ENCODE peak calls at places on chromosome 12, in eight cellular contexts. X is upper lobe of right lung; P is choroid plexus epithelial cell; N is progenitor cell of endocrine pancreas; E is bronchial epithelial cell; Y is activated CD8-positive, alpha-beta T cell treated with anti-CD3 and anti-CD28 coated beads for 36 hours; C is glutamatergic neuron; D is AG10803. Q is an unnamed sample.
A peak's percentile ranks its signal among the peaks of the same experiment; 100 is the strongest.

GRCh38 chr12:6904280-6905276 is at the start of gene LRRC23:
- DNase-seq in X (peak; percentile 97), P (peak; percentile 96), N (peak; percentile 100), E (peak; percentile 93), Y (peak; percentile 100), C (peak; percentile 98), D (peak; percentile 91), Q (peak; percentile 94)

GRCh38 chr12:93622485-93622884 is 50.0 kb downstream of the SOCS2 start:
- DNase-seq in X (no peak), P (peak; percentile 52), N (no peak), E (no peak), Y (no peak), C (no peak), D (peak; percentile 89), Q (no peak)

GRCh38 chr12:102120886-102121285 is 903 bp downstream of the PARPBP start:
- DNase-seq in X (no peak), P (peak; percentile 48), N (no peak), E (peak; percentile 42), Y (peak; percentile 11), C (no peak), D (peak; percentile 29), Q (peak; percentile 9)

GRCh38 chr12:104598342-104599271 is 141.9 kb downstream of the CHST11 start:
- DNase-seq in X (no peak), P (no peak), N (no peak), E (no peak), Y (no peak), C (no peak), D (no peak), Q (no peak)

GRCh38 chr12:52631264-52631663 is 12.9 kb upstream of the KRT73 start:
- DNase-seq in X (no peak), P (no peak), N (no peak), E (no peak), Y (no peak), C (no peak), D (no peak), Q (no peak)

GRCh38 chr12:55670213-55670730 is 33.6 kb downstream of the OR10P1 start:
- DNase-seq in X (peak; percentile 27), P (no peak), N (no peak), E (no peak), Y (no peak), C (no peak), D (no peak), Q (no peak)

GRCh38 chr12:53097207-53097563 is 282 bp upstream of the IGFBP6 start:
- DNase-seq in X (no peak), P (peak; percentile 10), N (no peak), E (no peak), Y (no peak), C (no peak), D (peak; percentile 40), Q (no peak)

GRCh38 chr12:62434504-62435336 is 31.9 kb upstream of the MON2 start:
- DNase-seq in X (no peak), P (no peak), N (no peak), E (peak; percentile 15), Y (no peak), C (no peak), D (no peak), Q (no peak)

GRCh38 chr12:59668678-59669077 is 72.8 kb downstream of the SLC16A7 start:
- DNase-seq in X (no peak), P (no peak), N (no peak), E (no peak), Y (no peak), C (no peak), D (no peak), Q (no peak)

GRCh38 chr12:7171854-7172253 is 17.6 kb upstream of the PEX5 start:
- DNase-seq in X (no peak), P (no peak), N (no peak), E (no peak), Y (no peak), C (no peak), D (no peak), Q (no peak)

GRCh38 chr12:132807295-132808222 is 21.1 kb downstream of the GOLGA3 start:
- DNase-seq in X (no peak), P (no peak), N (no peak), E (no peak), Y (no peak), C (no peak), D (no peak), Q (no peak)

GRCh38 chr12:50220357-50221061 is 53.3 kb upstream of the CERS5 start:
- DNase-seq in X (no peak), P (peak; percentile 82), N (no peak), E (peak; percentile 98), Y (peak; percentile 69), C (no peak), D (peak; percentile 78), Q (peak; percentile 58)

GRCh38 chr12:22283006-22283506 is 51.5 kb downstream of the ST8SIA1 start:
- DNase-seq in X (no peak), P (peak; percentile 72), N (no peak), E (peak; percentile 72), Y (no peak), C (no peak), D (peak; percentile 87), Q (no peak)

GRCh38 chr12:754871-755562 is 2.6 kb downstream of the WNK1 start:
- DNase-seq in X (no peak), P (peak; percentile 76), N (no peak), E (peak; percentile 69), Y (peak; percentile 44), C (no peak), D (peak; percentile 65), Q (peak; percentile 66)

GRCh38 chr12:131091413-131091975 is 137.8 kb downstream of the ADGRD1 start:
- DNase-seq in X (no peak), P (no peak), N (no peak), E (no peak), Y (peak; percentile 90), C (no peak), D (no peak), Q (peak; percentile 78)

GRCh38 chr12:2891240-2892053 is 756 bp downstream of the TULP3 start:
- DNase-seq in X (peak; percentile 82), P (peak; percentile 62), N (peak; percentile 52), E (peak; percentile 33), Y (peak; percentile 41), C (peak; percentile 46), D (peak; percentile 69), Q (no peak)

GRCh38 chr12:123741937-123742572 is 20.0 kb upstream of the DNAH10 start:
- DNase-seq in X (no peak), P (no peak), N (no peak), E (no peak), Y (peak; percentile 69), C (no peak), D (no peak), Q (no peak)

GRCh38 chr12:123743002-123743401 is 19.1 kb upstream of the DNAH10 start:
- DNase-seq in X (no peak), P (no peak), N (no peak), E (no peak), Y (peak; percentile 25), C (no peak), D (no peak), Q (no peak)

GRCh38 chr12:123748171-123748570 is 13.9 kb upstream of the DNAH10 start:
- DNase-seq in X (no peak), P (no peak), N (no peak), E (no peak), Y (no peak), C (no peak), D (no peak), Q (no peak)

GRCh38 chr12:123747309-123747708 is 14.8 kb upstream of the DNAH10 start:
- DNase-seq in X (no peak), P (no peak), N (no peak), E (peak; percentile 10), Y (no peak), C (no peak), D (no peak), Q (no peak)

DNA sequence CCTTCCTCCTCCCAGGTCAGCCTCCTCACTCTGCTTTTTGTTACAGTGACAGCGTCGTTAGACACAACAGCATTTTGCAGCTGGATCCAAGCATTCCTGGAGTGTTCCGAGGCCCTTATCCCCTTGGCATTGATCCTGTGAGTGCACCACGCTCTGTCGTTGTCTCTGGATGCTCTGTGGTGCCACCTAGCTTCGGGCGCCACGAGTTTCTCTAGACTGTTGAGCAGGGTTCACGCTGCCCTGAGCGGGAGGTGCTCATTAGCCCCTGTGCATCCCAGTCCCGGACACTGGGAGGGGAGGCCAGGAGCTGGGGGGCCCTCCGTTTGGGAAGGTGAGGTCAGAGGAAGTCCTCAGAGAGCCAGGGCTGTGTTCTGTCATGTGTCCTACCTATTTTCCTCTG is 17.3 kb upstream of the DNAH10 start:
- DNase-seq in X (no peak), P (no peak), N (no peak), E (no peak), Y (peak; percentile 20), C (no peak), D (no peak), Q (no peak)
- TF ChIP-seq CTCF in X (no peak), P (peak; percentile 21), N (peak; percentile 11), E (peak; percentile 7), Y (no peak), C (no peak), D (no peak), Q (peak; percentile 24)

GRCh38 chr12:24928131-24928530 is 20.8 kb downstream of the BCAT1 start:
- DNase-seq in X (no peak), P (no peak), N (no peak), E (no peak), Y (no peak), C (no peak), D (no peak), Q (no peak)

GRCh38 chr12:24933694-24934407 is 15.1 kb downstream of the BCAT1 start:
- DNase-seq in X (no peak), P (no peak), N (no peak), E (no peak), Y (no peak), C (no peak), D (no peak), Q (no peak)

GRCh38 chr12:24931666-24932405 is 17.1 kb downstream of the BCAT1 start:
- DNase-seq in X (no peak), P (no peak), N (no peak), E (no peak), Y (no peak), C (no peak), D (no peak), Q (peak; percentile 64)

DNA sequence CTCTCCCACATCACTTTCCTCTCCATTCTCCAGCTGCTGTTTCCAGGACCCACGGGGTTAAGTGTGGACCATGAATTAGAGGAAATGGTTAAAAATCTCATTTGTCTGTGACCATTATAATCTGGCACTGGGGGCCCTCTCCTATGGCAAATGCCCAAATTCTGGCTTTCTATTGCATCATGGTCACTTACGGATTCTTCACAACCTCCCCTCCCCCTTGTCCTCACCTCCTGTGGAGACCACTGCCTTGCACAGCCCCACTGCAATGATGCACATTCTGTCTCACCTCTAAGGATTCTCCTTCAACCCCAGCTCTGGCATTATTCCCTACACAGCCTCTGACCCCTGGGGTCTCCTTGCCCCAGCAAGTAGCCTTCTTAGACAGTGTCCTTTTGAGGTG is 18.9 kb downstream of the BCAT1 start:
- DNase-seq in X (no peak), P (no peak), N (no peak), E (no peak), Y (no peak), C (no peak), D (no peak), Q (no peak)
- TF ChIP-seq CTCF in X (no peak), P (no peak), N (no peak), E (no peak), Y (no peak), C (no peak), D (no peak), Q (no peak)

GRCh38 chr12:17278946-17279345 is 673.0 kb upstream of the LMO3 start:
- DNase-seq in X (no peak), P (peak; percentile 1), N (no peak), E (peak; percentile 15), Y (no peak), C (no peak), D (no peak), Q (no peak)
- TF ChIP-seq CTCF in X (peak; percentile 21), P (peak; percentile 18), N (peak; percentile 72), E (peak; percentile 30), Y (no peak), C (peak; percentile 66), D (no peak), Q (no peak)

GRCh38 chr12:39378346-39378745 is 64.6 kb downstream of the KIF21A start:
- DNase-seq in X (no peak), P (no peak), N (no peak), E (no peak), Y (no peak), C (no peak), D (no peak), Q (no peak)
- TF ChIP-seq CTCF in X (no peak), P (no peak), N (no peak), E (no peak), Y (no peak), C (no peak), D (no peak), Q (no peak)

Q was measured in GM13977.